ENCODE peak calls at places on chromosomes 16 and 17, in seven cellular contexts. L, W, P, F, I, X and Q are unnamed samples.

GRCh38 chr17:42554250-42555121 is 1.8 kb downstream of the HSD17B1 start:
- DNase-seq in L (peak), W (peak), P (peak), F (peak), I (peak), X (peak), Q (peak)

GRCh38 chr16:52837251-52837650 is 215.4 kb downstream of the CHD9NB start:
- DNase-seq in L (no peak), W (peak), P (no peak), F (no peak), I (no peak), X (no peak), Q (no peak)

GRCh38 chr17:31672161-31672819 is 186.8 kb downstream of the COPRS start:
- DNase-seq in L (no peak), W (no peak), P (no peak), F (no peak), I (no peak), X (no peak), Q (no peak)

GRCh38 chr17:66983414-66984021 is 19.0 kb downstream of the CACNG4 start:
- DNase-seq in L (no peak), W (no peak), P (no peak), F (no peak), I (no peak), X (no peak), Q (no peak)

GRCh38 chr17:43759836-43760235 is 1.2 kb upstream of the SOST start:
- DNase-seq in L (no peak), W (no peak), P (no peak), F (no peak), I (no peak), X (no peak), Q (no peak)

GRCh38 chr16:86239381-86239780 is 270.9 kb upstream of the FOXF1 start:
- DNase-seq in L (no peak), W (no peak), P (no peak), F (peak), I (no peak), X (peak), Q (no peak)

GRCh38 chr17:81230043-81230820 is 7.5 kb upstream of the CEP131 start:
- DNase-seq in L (no peak), W (no peak), P (no peak), F (no peak), I (no peak), X (no peak), Q (peak)

GRCh38 chr17:4838306-4838785 is 5.2 kb downstream of the MINK1 start:
- DNase-seq in L (no peak), W (no peak), P (no peak), F (no peak), I (no peak), X (no peak), Q (no peak)

GRCh38 chr17:78329263-78330059 is 30.4 kb downstream of the SOCS3 start:
- DNase-seq in L (no peak), W (peak), P (no peak), F (no peak), I (no peak), X (no peak), Q (no peak)

GRCh38 chr17:77280304-77280910 is 139.6 kb downstream of the SEC14L1 start:
- DNase-seq in L (no peak), W (peak), P (peak), F (peak), I (no peak), X (no peak), Q (no peak)

DNA sequence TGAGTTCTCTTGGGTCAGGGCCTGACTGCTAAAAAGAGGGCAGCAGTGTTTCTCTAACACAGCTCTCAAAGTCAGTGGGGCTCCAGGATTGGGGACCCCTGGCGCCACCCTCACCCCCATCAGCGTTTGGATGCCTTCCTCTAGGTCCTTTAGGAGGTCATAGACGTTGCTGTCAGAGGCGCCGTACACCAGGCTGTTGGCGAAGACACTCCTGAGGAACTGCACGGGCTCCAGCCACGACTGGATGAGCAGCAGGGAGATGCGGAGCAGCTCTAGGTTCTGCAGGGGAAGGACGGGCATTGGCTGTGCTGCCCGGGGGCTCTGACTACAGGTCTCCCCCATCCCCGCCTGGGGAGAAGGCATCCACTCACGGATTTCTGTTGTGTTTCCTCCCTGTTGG is 993 bp downstream of the GH1 start:
- DNase-seq in L (no peak), W (no peak), P (no peak), F (no peak), I (no peak), X (no peak), Q (no peak)
- H3K27ac ChIP-seq in L (no peak), W (no peak), P (no peak), F (no peak), I (no peak), X (no peak), Q (no peak)

GRCh38 chr16:67966549-67967182 is 1.8 kb downstream of the SLC12A4 start:
- DNase-seq in L (peak), W (peak), P (no peak), F (no peak), I (peak), X (no peak), Q (peak)
- H3K4me3 ChIP-seq in L (no peak), W (peak), P (no peak), F (peak), I (peak), X (peak), Q (no peak)

GRCh38 chr16:3362931-3363330 is 7.2 kb downstream of the OR2C1 start:
- DNase-seq in L (no peak), W (no peak), P (no peak), F (no peak), I (no peak), X (no peak), Q (no peak)
- H3K27ac ChIP-seq in L (no peak), W (no peak), P (no peak), F (no peak), I (no peak), X (no peak), Q (no peak)

GRCh38 chr16:66740010-66740409 is 11.4 kb downstream of the DYNC1LI2 start:
- DNase-seq in L (peak), W (no peak), P (peak), F (peak), I (no peak), X (no peak), Q (no peak)

GRCh38 chr16:66740533-66740932 is 10.9 kb downstream of the DYNC1LI2 start:
- DNase-seq in L (no peak), W (peak), P (peak), F (peak), I (no peak), X (no peak), Q (no peak)

GRCh38 chr16:66742409-66742808 is 9.0 kb downstream of the DYNC1LI2 start:
- DNase-seq in L (no peak), W (peak), P (no peak), F (no peak), I (no peak), X (no peak), Q (no peak)

GRCh38 chr16:66741971-66742396 is 9.4 kb downstream of the DYNC1LI2 start:
- DNase-seq in L (no peak), W (peak), P (no peak), F (no peak), I (no peak), X (no peak), Q (no peak)

DNA sequence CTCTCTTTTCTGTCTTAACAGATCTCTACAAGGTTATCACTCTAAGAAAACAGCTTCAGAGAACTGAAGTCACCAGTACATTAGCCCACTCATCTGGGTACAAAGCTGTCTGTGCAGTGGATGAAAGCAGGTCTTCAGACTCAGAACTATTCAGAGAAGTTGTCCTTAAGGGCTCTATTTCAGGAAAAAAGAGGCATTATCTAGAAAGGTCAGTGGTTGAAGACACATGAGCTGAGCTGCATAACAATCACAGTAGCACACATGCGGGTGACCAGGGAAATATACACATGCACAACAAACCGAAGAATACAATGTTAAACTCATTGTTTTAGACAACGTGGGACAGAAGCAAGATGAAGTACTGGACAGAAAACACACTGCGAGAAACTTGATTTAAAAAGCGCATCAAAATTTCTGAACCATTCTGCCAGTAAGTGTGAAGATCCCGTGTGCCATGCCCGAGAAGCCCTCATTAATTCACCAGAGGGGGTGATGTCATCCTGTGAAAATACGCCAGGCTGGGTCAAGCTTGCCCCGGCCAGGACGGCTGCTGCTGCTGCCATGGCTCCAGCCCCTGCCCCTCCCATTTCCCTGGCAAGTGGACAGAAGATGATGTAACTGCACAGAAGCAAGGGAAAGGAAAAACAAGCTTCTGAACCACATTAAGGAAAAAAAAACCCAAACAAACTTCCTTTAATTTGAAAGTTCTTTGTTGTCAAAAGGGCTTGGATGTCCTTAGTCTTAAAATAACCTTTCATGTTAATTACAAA is 10.1 kb downstream of the DYNC1LI2 start:
- DNase-seq in L (no peak), W (peak), P (peak), F (peak), I (no peak), X (peak), Q (no peak)
- H3K4me3 ChIP-seq in L (no peak), W (no peak), P (no peak), F (no peak), I (no peak), X (no peak), Q (no peak)

GRCh38 chr17:50043290-50044148 is 12.4 kb upstream of the ITGA3 start:
- DNase-seq in L (no peak), W (peak), P (no peak), F (peak), I (peak), X (no peak), Q (no peak)
- H3K27ac ChIP-seq in L (no peak), W (no peak), P (no peak), F (no peak), I (peak), X (no peak), Q (no peak)